ENCODE peak calls at places on chromosomes 5 and 9, in four cellular contexts. One of them, this sample, is unnamed.

GRCh38 chr9:106287108-106287631 is 575.8 kb upstream of the ZNF462 start:
- DNase-seq in HepG2: no peak
- DNase-seq in K562: no peak
- DNase-seq in H1: no peak
- DNase-seq in this sample: no peak

GRCh38 chr5:34699155-34700077 is 43.3 kb downstream of the RAI14 start:
- DNase-seq in K562: peak; percentile 95
- DNase-seq in HepG2: no peak
- DNase-seq in H1: no peak
- DNase-seq in this sample: no peak

GRCh38 chr9:126470251-126470993 is 143.3 kb upstream of the LMX1B start:
- DNase-seq in H1: no peak
- DNase-seq in HepG2: no peak
- DNase-seq in K562: no peak
- DNase-seq in this sample: no peak

GRCh38 chr5:67520161-67520886 is 323.7 kb upstream of the CD180 start:
- DNase-seq in K562: no peak
- DNase-seq in H1: no peak
- DNase-seq in HepG2: no peak
- DNase-seq in this sample: no peak

GRCh38 chr5:4832491-4832890 is 307.6 kb upstream of the ADAMTS16 start:
- DNase-seq in H1: no peak
- DNase-seq in HepG2: no peak
- DNase-seq in K562: no peak
- DNase-seq in this sample: no peak

GRCh38 chr5:2239237-2239910 is 356.6 kb upstream of the IRX4 start:
- DNase-seq in HepG2: no peak
- DNase-seq in H1: no peak
- DNase-seq in K562: no peak
- DNase-seq in this sample: no peak

GRCh38 chr9:28134577-28134976 is 561.3 kb upstream of the C9orf72 start:
- DNase-seq in HepG2: no peak
- DNase-seq in H1: no peak
- DNase-seq in K562: no peak
- DNase-seq in this sample: no peak

GRCh38 chr9:91776409-91777365 is 173.3 kb downstream of the ROR2 start:
- DNase-seq in K562: no peak
- DNase-seq in H1: no peak
- DNase-seq in HepG2: no peak
- DNase-seq in this sample: no peak

GRCh38 chr5:128284236-128284635 is 200.7 kb downstream of the SLC12A2 start:
- DNase-seq in HepG2: no peak
- DNase-seq in K562: no peak
- DNase-seq in H1: no peak
- DNase-seq in this sample: no peak

GRCh38 chr9:129109952-129110739 is 447 bp downstream of the CRAT start:
- DNase-seq in HepG2: peak; percentile 18
- DNase-seq in H1: no peak
- DNase-seq in K562: no peak
- DNase-seq in this sample: peak; percentile 40

GRCh38 chr5:132493241-132493640 is 2.7 kb upstream of the IRF1 start:
- DNase-seq in K562: no peak
- DNase-seq in H1: no peak
- DNase-seq in HepG2: no peak
- DNase-seq in this sample: no peak

GRCh38 chr5:42974546-42974945 is 65.6 kb downstream of the ANXA2R start:
- DNase-seq in K562: no peak
- DNase-seq in HepG2: no peak
- DNase-seq in H1: no peak
- DNase-seq in this sample: no peak

GRCh38 chr5:67202830-67203229 is 6.2 kb upstream of the CD180 start:
- DNase-seq in HepG2: no peak
- DNase-seq in H1: no peak
- DNase-seq in K562: no peak
- DNase-seq in this sample: no peak

GRCh38 chr9:93532121-93532520 is 44.3 kb upstream of the PHF2 start:
- DNase-seq in K562: no peak
- DNase-seq in H1: no peak
- DNase-seq in HepG2: no peak
- DNase-seq in this sample: no peak

GRCh38 chr9:77422969-77423368 is 225.2 kb downstream of the GNA14 start:
- DNase-seq in HepG2: no peak
- DNase-seq in K562: no peak
- DNase-seq in H1: no peak
- DNase-seq in this sample: no peak

GRCh38 chr9:127973169-127974001 is 7.4 kb downstream of the EEIG1 start:
- DNase-seq in K562: no peak
- DNase-seq in HepG2: no peak
- DNase-seq in H1: no peak
- DNase-seq in this sample: no peak

GRCh38 chr9:16291921-16292320 is 578.5 kb downstream of the BNC2 start:
- DNase-seq in HepG2: no peak
- DNase-seq in K562: no peak
- DNase-seq in H1: no peak
- DNase-seq in this sample: no peak

GRCh38 chr5:73890569-73890968 is 264.6 kb downstream of the ARHGEF28 start:
- DNase-seq in H1: no peak
- DNase-seq in K562: no peak
- DNase-seq in HepG2: no peak
- DNase-seq in this sample: no peak

GRCh38 chr9:129697111-129697955 is 31.9 kb downstream of the PRRX2 start:
- DNase-seq in HepG2: no peak
- DNase-seq in H1: no peak
- DNase-seq in K562: peak; percentile 51
- DNase-seq in this sample: peak; percentile 60

GRCh38 chr9:136660971-136661540 is 1.7 kb upstream of the EGFL7 start:
- DNase-seq in HepG2: no peak
- DNase-seq in K562: no peak
- DNase-seq in H1: no peak
- DNase-seq in this sample: no peak

GRCh38 chr5:79621056-79621455 is 8.8 kb downstream of the TENT2 start:
- DNase-seq in K562: no peak
- DNase-seq in HepG2: no peak
- DNase-seq in H1: no peak
- DNase-seq in this sample: peak; percentile 32

GRCh38 chr5:59007460-59008063 is 424.7 kb downstream of the RAB3C start:
- DNase-seq in K562: no peak
- DNase-seq in H1: no peak
- DNase-seq in HepG2: no peak
- DNase-seq in this sample: no peak

GRCh38 chr5:40841068-40841805 is at the start of gene CARD6:
- DNase-seq in HepG2: no peak
- DNase-seq in K562: peak; percentile 52
- DNase-seq in H1: no peak
- DNase-seq in this sample: peak; percentile 62

GRCh38 chr5:40847525-40847924 is 6.4 kb downstream of the CARD6 start:
- DNase-seq in HepG2: no peak
- DNase-seq in H1: no peak
- DNase-seq in K562: no peak
- DNase-seq in this sample: no peak

GRCh38 chr5:40844565-40844964 is 3.4 kb downstream of the CARD6 start:
- DNase-seq in HepG2: no peak
- DNase-seq in H1: no peak
- DNase-seq in K562: no peak
- DNase-seq in this sample: no peak

GRCh38 chr5:40842351-40842750 is 1.2 kb downstream of the CARD6 start:
- DNase-seq in H1: no peak
- DNase-seq in HepG2: no peak
- DNase-seq in K562: no peak
- DNase-seq in this sample: no peak

DNA sequence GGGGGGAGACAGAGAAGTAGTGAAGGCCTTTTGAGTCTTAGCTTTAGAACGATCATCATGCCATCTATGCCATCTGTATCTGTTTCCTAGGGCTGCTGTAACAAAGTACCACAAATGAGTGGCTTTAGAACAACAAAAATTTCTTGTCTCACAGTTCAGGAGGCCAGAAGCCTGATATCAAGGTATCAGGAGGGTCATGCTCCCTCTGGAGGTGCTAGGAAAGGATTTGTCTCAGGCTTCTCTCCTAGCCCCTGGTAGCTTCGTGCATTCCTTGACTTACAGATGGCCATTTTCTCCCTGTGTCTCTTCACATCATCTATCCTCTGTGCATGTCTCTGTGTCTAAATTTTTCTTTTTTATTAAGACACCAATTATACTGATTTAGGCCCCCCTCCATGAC is 5.2 kb downstream of the CARD6 start:
- DNase-seq in H1: no peak
- DNase-seq in HepG2: no peak
- DNase-seq in K562: no peak
- DNase-seq in this sample: no peak
- TF ChIP-seq PHF8 in H1: no peak
- TF ChIP-seq PHF8 in HepG2: no peak
- TF ChIP-seq PHF8 in K562: no peak
- TF ChIP-seq PHF8 in this sample: no peak

GRCh38 chr9:95142728-95143127 is 174.8 kb downstream of the FANCC start:
- DNase-seq in K562: no peak
- DNase-seq in HepG2: no peak
- DNase-seq in H1: no peak
- DNase-seq in this sample: no peak

GRCh38 chr9:95150903-95151302 is 166.6 kb downstream of the FANCC start:
- DNase-seq in K562: no peak
- DNase-seq in H1: no peak
- DNase-seq in HepG2: no peak
- DNase-seq in this sample: no peak

GRCh38 chr9:95143591-95144561 is 173.6 kb downstream of the FANCC start:
- DNase-seq in H1: no peak
- DNase-seq in K562: no peak
- DNase-seq in HepG2: peak; percentile 62
- DNase-seq in this sample: no peak

GRCh38 chr9:95148121-95148520 is 169.4 kb downstream of the FANCC start:
- DNase-seq in K562: no peak
- DNase-seq in H1: no peak
- DNase-seq in HepG2: no peak
- DNase-seq in this sample: no peak

GRCh38 chr9:95147452-95147851 is 170.1 kb downstream of the FANCC start:
- DNase-seq in H1: no peak
- DNase-seq in K562: no peak
- DNase-seq in HepG2: no peak
- DNase-seq in this sample: no peak
- TF ChIP-seq PHF8 in H1: no peak
- TF ChIP-seq PHF8 in K562: no peak
- TF ChIP-seq PHF8 in HepG2: no peak
- TF ChIP-seq PHF8 in this sample: no peak

DNA sequence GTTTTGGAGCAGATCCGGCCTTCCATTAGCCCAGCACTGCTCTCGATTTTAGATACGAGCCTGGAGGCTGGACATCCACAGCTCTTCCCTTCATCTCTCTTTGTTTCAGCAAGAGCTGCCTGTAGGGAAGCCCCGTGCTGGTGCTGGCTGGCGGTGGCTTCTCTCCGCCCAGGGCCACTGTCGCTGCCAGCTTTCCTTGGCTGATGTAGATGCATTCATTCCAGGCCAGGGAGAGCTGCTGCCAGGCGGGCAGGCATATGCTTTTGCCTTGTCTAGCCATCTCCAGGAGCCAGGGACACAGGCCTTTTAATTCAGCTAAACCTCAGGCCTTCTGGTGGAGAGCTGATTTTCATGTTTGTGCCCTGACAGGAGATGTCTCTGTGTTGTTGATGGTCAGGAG is 409.3 kb upstream of the CLINT1 start:
- DNase-seq in HepG2: no peak
- DNase-seq in H1: no peak
- DNase-seq in K562: no peak
- DNase-seq in this sample: no peak
- TF ChIP-seq PHF8 in HepG2: no peak
- TF ChIP-seq PHF8 in H1: no peak
- TF ChIP-seq PHF8 in K562: no peak
- TF ChIP-seq PHF8 in this sample: no peak

GRCh38 chr9:114592356-114592755 is 4.8 kb downstream of the ATP6V1G1 start:
- DNase-seq in H1: no peak
- DNase-seq in K562: no peak
- DNase-seq in HepG2: no peak
- DNase-seq in this sample: no peak
- TF ChIP-seq PHF8 in H1: no peak
- TF ChIP-seq PHF8 in K562: no peak
- TF ChIP-seq PHF8 in HepG2: no peak
- TF ChIP-seq PHF8 in this sample: no peak

GRCh38 chr5:180498378-180498777 is 4.2 kb downstream of the CNOT6 start:
- DNase-seq in H1: no peak
- DNase-seq in HepG2: no peak
- DNase-seq in K562: no peak
- DNase-seq in this sample: no peak
- TF ChIP-seq PHF8 in H1: no peak
- TF ChIP-seq PHF8 in HepG2: no peak
- TF ChIP-seq PHF8 in K562: no peak
- TF ChIP-seq PHF8 in this sample: no peak

GRCh38 chr9:101442248-101443136 is 6.9 kb upstream of the ALDOB start:
- DNase-seq in HepG2: peak; percentile 50
- DNase-seq in H1: no peak
- DNase-seq in K562: no peak
- DNase-seq in this sample: no peak

GRCh38 chr9:101446732-101447131 is 11.2 kb upstream of the ALDOB start:
- DNase-seq in HepG2: no peak
- DNase-seq in H1: no peak
- DNase-seq in K562: no peak
- DNase-seq in this sample: no peak

GRCh38 chr9:101448680-101449070 is 13.1 kb upstream of the ALDOB start:
- DNase-seq in H1: no peak
- DNase-seq in HepG2: no peak
- DNase-seq in K562: no peak
- DNase-seq in this sample: no peak

GRCh38 chr9:101443358-101443757 is 7.8 kb upstream of the ALDOB start:
- DNase-seq in K562: no peak
- DNase-seq in H1: no peak
- DNase-seq in HepG2: no peak
- DNase-seq in this sample: no peak

GRCh38 chr9:101445353-101446029 is 9.9 kb upstream of the ALDOB start:
- DNase-seq in H1: no peak
- DNase-seq in HepG2: peak; percentile 73
- DNase-seq in K562: no peak
- DNase-seq in this sample: no peak
- TF ChIP-seq PHF8 in H1: no peak
- TF ChIP-seq PHF8 in HepG2: peak; percentile 35
- TF ChIP-seq PHF8 in K562: no peak
- TF ChIP-seq PHF8 in this sample: no peak

GRCh38 chr9:38431101-38431500 is 6.8 kb upstream of the IGFBPL1 start:
- DNase-seq in HepG2: no peak
- DNase-seq in K562: no peak
- DNase-seq in H1: no peak
- DNase-seq in this sample: no peak
- TF ChIP-seq PHF8 in HepG2: no peak
- TF ChIP-seq PHF8 in K562: no peak
- TF ChIP-seq PHF8 in H1: no peak
- TF ChIP-seq PHF8 in this sample: no peak

GRCh38 chr9:37032713-37033112 is 1.4 kb downstream of the PAX5 start:
- DNase-seq in HepG2: no peak
- DNase-seq in H1: no peak
- DNase-seq in K562: no peak
- DNase-seq in this sample: no peak
- TF ChIP-seq PHF8 in HepG2: no peak
- TF ChIP-seq PHF8 in H1: no peak
- TF ChIP-seq PHF8 in K562: no peak
- TF ChIP-seq PHF8 in this sample: no peak

GRCh38 chr5:93274291-93274690 is 306.7 kb downstream of the NR2F1-AS1 start:
- DNase-seq in HepG2: no peak
- DNase-seq in H1: no peak
- DNase-seq in K562: no peak
- DNase-seq in this sample: no peak
- TF ChIP-seq PHF8 in HepG2: no peak
- TF ChIP-seq PHF8 in H1: no peak
- TF ChIP-seq PHF8 in K562: no peak
- TF ChIP-seq PHF8 in this sample: no peak